ENCODE peak calls at places on chromosomes 4 and X, in seven cellular contexts. B is SK-N-SH, W is HepG2, Y is HCT116, J is GM12878, L is K562, X is H1. E is an unnamed sample.
A peak's percentile ranks its signal among the peaks of the same experiment; 100 is the strongest.

GRCh38 chrX:121365572-121366161 is 318.3 kb downstream of the GLUD2 start:
- DNase-seq in W (no peak), X (no peak), L (no peak), B (no peak), Y (no peak), J (no peak), E (no peak)

GRCh38 chrX:134718329-134719317 is 60.4 kb upstream of the PLAC1 start:
- DNase-seq in W (no peak), J (peak; percentile 25), X (no peak), L (peak; percentile 47), Y (peak; percentile 54), B (no peak), E (peak; percentile 81)

GRCh38 chrX:118726887-118727685 is at the start of gene IL13RA1:
- DNase-seq in L (peak; percentile 89), Y (peak; percentile 60), X (peak; percentile 29), J (no peak), W (peak; percentile 93), B (peak; percentile 84), E (peak; percentile 55)

GRCh38 chrX:8147216-8147615 is 23.9 kb downstream of the VCX2 start:
- DNase-seq in L (no peak), X (no peak), B (no peak), Y (no peak), J (no peak), W (no peak), E (no peak)

GRCh38 chr4:168440442-168441264 is 39.6 kb downstream of the DDX60L start:
- DNase-seq in L (no peak), W (no peak), B (no peak), X (no peak), Y (peak; percentile 80), J (peak; percentile 21), E (no peak)

GRCh38 chrX:153723351-153724251 is 586 bp downstream of the BCAP31 start:
- DNase-seq in J (no peak), X (no peak), Y (no peak), W (peak; percentile 59), L (peak; percentile 67), B (peak; percentile 68), E (peak; percentile 44)

GRCh38 chr4:107666134-107666533 is 53.9 kb downstream of the PAPSS1 start:
- DNase-seq in L (no peak), J (no peak), X (no peak), W (peak; percentile 10), Y (no peak), B (peak; percentile 2), E (no peak)

GRCh38 chr4:41177016-41177415 is 37.3 kb downstream of the APBB2 start:
- DNase-seq in B (no peak), X (no peak), W (peak; percentile 80), L (no peak), J (no peak), Y (no peak), E (no peak)

GRCh38 chrX:110732274-110732673 is 63.3 kb downstream of the CHRDL1 start:
- DNase-seq in W (no peak), J (no peak), Y (no peak), B (no peak), X (no peak), L (no peak), E (no peak)

GRCh38 chrX:108362026-108362425 is 76.2 kb downstream of the COL4A6 start:
- DNase-seq in X (no peak), L (no peak), J (no peak), Y (no peak), B (no peak), W (peak; percentile 5), E (no peak)
- TF ChIP-seq JUND in X (no peak), L (no peak), J (no peak), Y (no peak), B (no peak), W (no peak), E (no peak)

GRCh38 chr4:11429646-11430045 is 952 bp upstream of the HS3ST1 start:
- DNase-seq in Y (no peak), W (no peak), J (no peak), B (no peak), L (no peak), X (no peak), E (no peak)
- TF ChIP-seq JUND in Y (no peak), W (no peak), J (no peak), B (no peak), L (no peak), X (no peak), E (no peak)

GRCh38 chrX:37420756-37421155 is 71.6 kb downstream of the PRRG1 start:
- DNase-seq in L (no peak), J (no peak), X (no peak), W (no peak), Y (no peak), B (no peak), E (no peak)

GRCh38 chrX:37425370-37425769 is 76.2 kb downstream of the PRRG1 start:
- DNase-seq in J (no peak), Y (no peak), L (no peak), B (no peak), W (no peak), X (no peak), E (no peak)

GRCh38 chrX:37420179-37420578 is 71.0 kb downstream of the PRRG1 start:
- DNase-seq in B (no peak), J (no peak), X (no peak), W (no peak), Y (no peak), L (no peak), E (no peak)

DNA sequence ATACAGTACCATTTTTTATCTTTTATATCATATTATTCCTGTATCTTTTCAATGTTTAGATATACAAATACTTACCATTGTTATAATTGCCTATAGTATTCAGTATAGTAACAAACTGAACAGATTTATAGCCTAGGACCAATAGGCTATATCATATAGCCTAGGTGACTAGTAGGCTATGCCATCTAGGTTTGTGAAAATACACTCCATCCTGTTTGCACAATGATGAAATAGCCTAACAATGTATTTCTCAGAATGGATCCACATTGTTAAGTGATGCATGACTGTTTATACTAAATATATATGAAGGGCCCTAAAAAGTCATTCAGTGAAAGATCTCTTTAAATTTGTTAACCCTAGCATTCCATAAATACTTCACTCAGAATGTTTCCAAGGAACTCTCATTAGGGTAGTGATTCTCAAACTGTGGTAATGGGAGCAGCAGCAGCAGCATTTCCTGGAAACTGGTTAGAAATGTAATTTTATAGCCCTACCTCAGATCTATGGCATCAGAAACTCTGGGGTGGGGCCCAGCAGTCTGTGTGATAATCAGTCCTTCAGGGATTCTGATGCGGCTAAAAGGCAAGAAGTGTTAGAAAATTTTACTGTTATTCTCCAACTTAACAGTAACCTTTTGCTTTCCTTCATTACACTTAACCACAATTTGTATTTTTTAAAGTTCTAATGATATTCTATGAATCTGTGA is 74.9 kb downstream of the PRRG1 start:
- DNase-seq in J (no peak), X (no peak), B (no peak), Y (no peak), W (no peak), L (no peak), E (no peak)
- TF ChIP-seq JUND in J (no peak), X (no peak), B (no peak), Y (no peak), W (no peak), L (no peak), E (no peak)

DNA sequence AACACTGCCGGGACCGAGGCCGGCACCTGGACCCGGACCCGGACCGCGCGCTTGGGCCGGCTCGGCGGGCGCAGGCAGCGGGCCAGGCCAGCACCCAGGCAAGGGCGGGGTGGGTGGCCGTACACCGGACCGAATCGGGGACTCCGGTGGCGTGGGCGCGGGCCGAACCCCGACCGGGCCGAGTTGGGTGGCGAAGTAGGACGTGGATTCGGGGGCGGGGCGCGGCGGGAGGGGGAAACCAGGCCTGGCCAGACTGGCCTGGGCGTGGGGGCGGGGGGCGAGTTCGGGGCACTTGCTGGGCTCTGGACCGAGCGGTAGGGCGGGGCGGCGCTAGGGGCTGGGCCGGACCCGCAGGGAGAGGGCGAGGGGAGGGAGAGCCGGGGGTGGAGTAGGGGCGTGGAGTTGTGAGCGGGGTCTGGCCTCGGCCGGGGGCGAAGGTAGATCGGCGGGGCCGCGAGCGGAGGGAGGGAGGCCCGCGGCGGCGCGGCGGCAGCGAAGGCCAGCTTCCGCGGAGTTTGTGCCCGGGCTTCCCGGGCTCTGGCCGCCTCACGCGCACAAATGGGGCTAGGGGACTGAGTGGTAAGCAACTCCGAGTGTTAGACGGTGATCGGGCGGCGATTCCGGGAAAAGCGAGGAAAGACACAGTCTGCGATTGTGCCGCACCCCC is 1.8 kb upstream of the BCORL1 start:
- DNase-seq in L (no peak), Y (no peak), J (no peak), B (peak; percentile 82), W (peak; percentile 25), X (no peak), E (peak; percentile 27)
- TF ChIP-seq JUND in L (no peak), Y (no peak), J (no peak), B (no peak), W (no peak), X (no peak), E (no peak)

DNA sequence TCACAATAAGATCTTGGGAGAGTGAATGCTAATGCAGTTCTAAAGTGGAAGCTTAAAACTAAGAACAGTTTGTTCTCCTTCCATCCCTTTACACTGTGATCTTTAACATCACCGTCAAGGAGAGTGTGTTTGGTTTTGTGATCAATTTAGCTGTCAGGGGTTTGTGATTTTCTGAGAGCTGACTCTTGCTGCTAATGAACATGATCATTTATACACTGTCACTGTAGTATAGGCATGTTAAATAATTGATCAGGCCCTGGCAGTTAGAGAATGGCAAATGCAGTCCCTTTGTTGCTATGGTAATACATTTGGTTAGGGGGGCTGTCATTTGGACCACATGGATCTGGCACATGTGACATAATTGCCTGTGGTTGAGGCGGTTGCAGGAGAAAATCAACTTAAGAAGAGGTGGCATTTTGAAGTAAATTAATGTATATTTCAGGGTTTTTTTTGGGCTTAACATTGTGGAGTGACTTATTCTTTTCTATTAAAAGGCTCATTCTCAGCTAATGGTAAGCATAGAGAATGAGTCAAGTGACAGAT is 113.9 kb downstream of the FHIP1A start:
- DNase-seq in B (peak; percentile 58), W (no peak), X (no peak), Y (no peak), L (no peak), J (no peak), E (no peak)
- TF ChIP-seq JUND in B (no peak), W (no peak), X (no peak), Y (no peak), L (no peak), J (no peak), E (no peak)

GRCh38 chrX:1248381-1249061 is 20.1 kb upstream of the CSF2RA start:
- DNase-seq in B (no peak), W (peak; percentile 7), X (no peak), J (no peak), L (no peak), Y (no peak), E (peak; percentile 72)
- TF ChIP-seq JUND in B (no peak), W (no peak), X (peak; percentile 66), J (no peak), L (no peak), Y (no peak), E (no peak)